ENCODE peak calls at places on chromosomes 5 and 9, in four cellular contexts. One of them, this sample, is unnamed.

GRCh38 chr9:127898433-127899199 is 787 bp downstream of the ST6GALNAC6 start:
- DNase-seq in endodermal cell: peak; percentile 73
- DNase-seq in body of pancreas: peak; percentile 60
- DNase-seq in GM12865: no peak
- DNase-seq in this sample: peak; percentile 77

GRCh38 chr9:121694582-121694981 is 43.1 kb downstream of the DAB2IP start:
- DNase-seq in endodermal cell: no peak
- DNase-seq in body of pancreas: no peak
- DNase-seq in GM12865: no peak
- DNase-seq in this sample: no peak

GRCh38 chr5:10578869-10579268 is 15.0 kb downstream of the ANKRD33B start:
- DNase-seq in endodermal cell: no peak
- DNase-seq in body of pancreas: no peak
- DNase-seq in GM12865: peak; percentile 89
- DNase-seq in this sample: no peak

GRCh38 chr9:101628173-101628572 is 33.4 kb upstream of the PPP3R2 start:
- DNase-seq in endodermal cell: no peak
- DNase-seq in body of pancreas: no peak
- DNase-seq in GM12865: no peak
- DNase-seq in this sample: no peak

GRCh38 chr9:3331801-3332200 is 194.0 kb downstream of the RFX3 start:
- DNase-seq in endodermal cell: peak; percentile 51
- DNase-seq in body of pancreas: no peak
- DNase-seq in GM12865: no peak
- DNase-seq in this sample: no peak

GRCh38 chr9:37902804-37903580 is 935 bp downstream of the SLC25A51 start:
- DNase-seq in endodermal cell: no peak
- DNase-seq in body of pancreas: no peak
- DNase-seq in GM12865: peak; percentile 44
- DNase-seq in this sample: peak; percentile 41

GRCh38 chr5:72280655-72281069 is 39.4 kb downstream of the MRPS27 start:
- DNase-seq in endodermal cell: peak; percentile 60
- DNase-seq in body of pancreas: no peak
- DNase-seq in GM12865: no peak
- DNase-seq in this sample: peak; percentile 77

GRCh38 chr5:14379739-14380497 is 201.7 kb upstream of the OTULINL start:
- DNase-seq in endodermal cell: peak; percentile 88
- DNase-seq in body of pancreas: no peak
- DNase-seq in GM12865: no peak
- DNase-seq in this sample: no peak

GRCh38 chr9:95407524-95407923 is 90.0 kb upstream of the FANCC start:
- DNase-seq in endodermal cell: no peak
- DNase-seq in body of pancreas: no peak
- DNase-seq in GM12865: no peak
- DNase-seq in this sample: no peak

GRCh38 chr5:59007460-59008063 is 424.7 kb downstream of the RAB3C start:
- DNase-seq in endodermal cell: no peak
- DNase-seq in body of pancreas: no peak
- DNase-seq in GM12865: peak; percentile 23
- DNase-seq in this sample: peak; percentile 63

GRCh38 chr5:1312993-1313833 is 18.3 kb upstream of the TERT start:
- DNase-seq in endodermal cell: peak; percentile 38
- DNase-seq in body of pancreas: no peak
- DNase-seq in GM12865: peak; percentile 98
- DNase-seq in this sample: no peak

GRCh38 chr9:134177624-134178393 is 13.4 kb upstream of the RNU6ATAC start:
- DNase-seq in endodermal cell: no peak
- DNase-seq in body of pancreas: no peak
- DNase-seq in GM12865: no peak
- DNase-seq in this sample: no peak

GRCh38 chr9:72635197-72635596 is 113.8 kb downstream of the TMC1 start:
- DNase-seq in endodermal cell: peak; percentile 70
- DNase-seq in body of pancreas: no peak
- DNase-seq in GM12865: peak; percentile 88
- DNase-seq in this sample: no peak

GRCh38 chr5:135208555-135209494 is 174.8 kb upstream of the PITX1 start:
- DNase-seq in endodermal cell: peak; percentile 74
- DNase-seq in body of pancreas: no peak
- DNase-seq in GM12865: no peak
- DNase-seq in this sample: peak; percentile 95

GRCh38 chr9:115198018-115198417 is 80.1 kb upstream of the TNC start:
- DNase-seq in endodermal cell: no peak
- DNase-seq in body of pancreas: no peak
- DNase-seq in GM12865: no peak
- DNase-seq in this sample: peak; percentile 51

DNA sequence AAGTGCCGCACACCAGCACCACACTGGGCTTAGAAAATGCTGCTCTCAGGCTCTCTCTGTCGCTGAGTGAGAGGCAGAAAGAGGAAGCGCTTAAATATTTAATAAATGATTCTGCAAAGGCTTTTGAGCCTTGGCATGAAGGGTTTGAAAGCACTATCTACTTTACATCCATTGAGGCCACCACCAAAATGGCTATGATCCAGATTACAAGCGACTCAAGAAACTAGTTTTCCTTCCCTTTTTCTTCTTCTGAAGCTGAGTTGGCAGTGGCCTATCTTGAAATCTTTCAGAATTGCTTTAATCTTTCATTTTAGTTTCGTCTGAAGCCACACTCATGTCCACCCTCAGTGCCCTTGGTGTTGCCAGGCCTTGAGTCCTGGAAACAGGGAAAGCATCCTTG is 59.5 kb downstream of the EBF1 start:
- DNase-seq in endodermal cell: no peak
- DNase-seq in body of pancreas: no peak
- DNase-seq in GM12865: peak; percentile 62
- DNase-seq in this sample: no peak
- TF ChIP-seq CTCF in endodermal cell: no peak
- TF ChIP-seq CTCF in body of pancreas: no peak
- TF ChIP-seq CTCF in GM12865: no peak
- TF ChIP-seq CTCF in this sample: no peak

GRCh38 chr5:41754857-41755256 is 115.4 kb downstream of the OXCT1 start:
- DNase-seq in endodermal cell: no peak
- DNase-seq in body of pancreas: no peak
- DNase-seq in GM12865: no peak
- DNase-seq in this sample: peak; percentile 19
- TF ChIP-seq CTCF in endodermal cell: peak; percentile 62
- TF ChIP-seq CTCF in body of pancreas: no peak
- TF ChIP-seq CTCF in GM12865: no peak
- TF ChIP-seq CTCF in this sample: no peak

GRCh38 chr9:23496827-23497226 is 329.2 kb downstream of the ELAVL2 start:
- DNase-seq in endodermal cell: no peak
- DNase-seq in body of pancreas: no peak
- DNase-seq in GM12865: no peak
- DNase-seq in this sample: no peak
- TF ChIP-seq CTCF in endodermal cell: no peak
- TF ChIP-seq CTCF in body of pancreas: no peak
- TF ChIP-seq CTCF in GM12865: no peak
- TF ChIP-seq CTCF in this sample: no peak

DNA sequence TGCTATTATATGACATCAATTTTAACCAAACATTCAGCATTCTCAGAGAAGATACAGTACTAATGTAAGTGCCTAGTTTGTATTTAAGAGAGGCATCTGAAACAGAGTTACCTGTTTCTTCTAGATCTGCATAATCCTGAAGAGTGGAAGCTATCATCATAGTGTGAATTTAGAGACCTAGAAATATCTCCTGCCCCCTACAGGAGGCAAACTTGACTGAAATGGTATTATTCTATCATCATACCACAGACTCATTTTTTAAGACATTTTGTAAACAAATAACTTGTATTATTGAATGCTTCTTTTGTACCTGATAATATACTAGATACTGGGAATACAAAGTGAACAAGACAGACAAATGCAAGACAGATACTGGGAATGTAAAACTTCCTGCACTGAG is 216.8 kb upstream of the RPS23 start:
- DNase-seq in endodermal cell: no peak
- DNase-seq in body of pancreas: no peak
- DNase-seq in GM12865: no peak
- DNase-seq in this sample: peak; percentile 28
- TF ChIP-seq CTCF in endodermal cell: peak; percentile 74
- TF ChIP-seq CTCF in body of pancreas: no peak
- TF ChIP-seq CTCF in GM12865: peak; percentile 4
- TF ChIP-seq CTCF in this sample: no peak

GRCh38 chr9:108310202-108310601 is 545.6 kb downstream of the ACTL7B start:
- DNase-seq in endodermal cell: no peak
- DNase-seq in body of pancreas: no peak
- DNase-seq in GM12865: no peak
- DNase-seq in this sample: no peak
- TF ChIP-seq CTCF in endodermal cell: no peak
- TF ChIP-seq CTCF in body of pancreas: no peak
- TF ChIP-seq CTCF in GM12865: no peak
- TF ChIP-seq CTCF in this sample: no peak

DNA sequence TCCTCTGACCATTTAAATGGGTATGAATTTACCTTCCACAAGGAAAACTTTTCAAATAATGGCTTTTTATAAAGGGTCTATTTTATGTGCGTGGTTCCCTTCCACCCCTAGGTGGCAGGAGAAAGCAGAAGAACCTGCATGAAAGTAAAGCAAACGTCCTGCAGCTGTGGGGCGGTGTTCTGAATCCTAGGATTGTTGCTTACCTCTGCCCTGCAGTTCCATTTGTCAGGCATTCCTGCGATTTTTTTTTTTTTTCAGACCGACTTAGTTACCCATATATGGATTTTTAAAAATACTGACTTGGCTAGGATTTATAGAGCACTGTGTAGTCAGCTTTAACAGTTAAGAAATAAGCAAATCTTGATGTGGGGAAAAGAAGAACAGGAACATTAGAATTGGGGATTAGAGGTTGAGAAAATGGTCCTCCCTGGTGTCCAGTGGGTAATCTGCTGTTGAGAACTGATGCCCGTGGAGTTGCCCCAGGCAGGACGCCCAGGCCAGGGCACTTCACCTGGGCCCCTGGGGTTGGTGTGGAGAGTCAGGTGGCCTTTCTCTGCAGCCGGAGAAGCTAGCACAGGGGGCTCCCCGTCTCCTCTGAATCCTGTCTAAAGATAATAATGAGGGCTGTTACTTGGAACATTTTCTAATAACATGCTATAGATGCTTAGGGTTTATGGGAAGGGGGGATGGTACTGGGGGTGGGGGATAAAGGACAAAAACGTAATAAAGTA is 30.4 kb upstream of the LTC4S start:
- DNase-seq in endodermal cell: peak; percentile 82
- DNase-seq in body of pancreas: peak; percentile 78
- DNase-seq in GM12865: peak; percentile 68
- DNase-seq in this sample: peak; percentile 90
- TF ChIP-seq CTCF in endodermal cell: peak; percentile 90
- TF ChIP-seq CTCF in body of pancreas: peak; percentile 80
- TF ChIP-seq CTCF in GM12865: peak; percentile 77
- TF ChIP-seq CTCF in this sample: peak; percentile 84

DNA sequence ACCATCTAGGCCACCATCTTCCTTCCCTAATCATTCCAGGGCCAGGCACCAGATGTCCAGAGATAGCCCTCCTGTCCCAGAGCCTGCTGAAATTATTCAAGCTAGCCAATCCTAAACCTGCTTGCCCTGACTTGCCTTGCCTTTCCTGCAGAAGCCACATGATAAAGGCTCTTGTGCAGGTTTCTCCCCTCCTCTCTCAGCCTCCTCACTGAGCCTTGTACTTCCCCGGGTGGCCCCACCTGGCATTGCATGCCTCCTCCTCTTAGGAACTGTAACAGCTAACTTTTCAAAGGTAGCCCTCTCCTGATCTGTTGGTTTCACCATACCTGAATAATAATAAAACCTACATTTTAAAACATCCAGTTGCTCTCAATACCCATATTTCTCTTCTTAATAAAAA is 42.6 kb downstream of the DIRAS2 start:
- DNase-seq in endodermal cell: peak; percentile 63
- DNase-seq in body of pancreas: no peak
- DNase-seq in GM12865: peak; percentile 6
- DNase-seq in this sample: no peak
- TF ChIP-seq CTCF in endodermal cell: peak; percentile 60
- TF ChIP-seq CTCF in body of pancreas: no peak
- TF ChIP-seq CTCF in GM12865: no peak
- TF ChIP-seq CTCF in this sample: no peak

This sample was measured in cardiac fibroblast.